ENCODE peak calls at places on chromosome 7, in seven cellular contexts. A is BJ; M is brain microvascular endothelial cell; E is stimulated activated CD4-positive, alpha-beta T cell treated with anti-CD3 and anti-CD28 coated beads, Interleukin-12 subunit alpha, Interleukin-12 subunit beta, amount 100 ng/mL, for 4 hours; B is psoas muscle; P is RPMI7951; J is mucosa of descending colon. Z is an unnamed sample.

GRCh38 chr7:74506329-74506724 is 52.6 kb downstream of the GTF2IRD1 start:
- DNase-seq in A (no peak), M (no peak), E (no peak), B (no peak), P (no peak), J (no peak), Z (no peak)

GRCh38 chr7:815284-816216 is 16.7 kb upstream of the SUN1 start:
- DNase-seq in A (no peak), M (no peak), E (no peak), B (no peak), P (peak; percentile 28), J (peak; percentile 47), Z (peak; percentile 41)

GRCh38 chr7:21256310-21256877 is 171.5 kb upstream of the SP4 start:
- DNase-seq in A (no peak), M (peak; percentile 45), E (no peak), B (no peak), P (peak; percentile 39), J (peak; percentile 68), Z (no peak)

GRCh38 chr7:33743594-33743993 is 161.7 kb upstream of the BMPER start:
- DNase-seq in A (peak; percentile 59), M (peak; percentile 77), E (no peak), B (no peak), P (peak; percentile 66), J (no peak), Z (no peak)

GRCh38 chr7:127391591-127392181 is 822 bp downstream of the ZNF800 start:
- DNase-seq in A (no peak), M (peak; percentile 6), E (peak; percentile 54), B (peak; percentile 15), P (peak; percentile 33), J (peak; percentile 38), Z (no peak)

GRCh38 chr7:37480642-37481041 is 32.0 kb upstream of the ELMO1 start:
- DNase-seq in A (no peak), M (no peak), E (no peak), B (no peak), P (no peak), J (no peak), Z (no peak)

GRCh38 chr7:77729574-77730348 is 33.5 kb downstream of the RSBN1L start:
- DNase-seq in A (no peak), M (no peak), E (no peak), B (no peak), P (no peak), J (no peak), Z (no peak)

GRCh38 chr7:57165285-57165899 is 33.2 kb upstream of the ZNF479 start:
- DNase-seq in A (no peak), M (no peak), E (no peak), B (no peak), P (peak; percentile 2), J (no peak), Z (no peak)

GRCh38 chr7:66013938-66014337 is 31.9 kb upstream of the GUSB start:
- DNase-seq in A (no peak), M (peak; percentile 56), E (no peak), B (no peak), P (peak; percentile 46), J (peak; percentile 51), Z (peak; percentile 60)

GRCh38 chr7:21967500-21968099 is 21.9 kb upstream of the CDCA7L start:
- DNase-seq in A (no peak), M (peak; percentile 51), E (no peak), B (no peak), P (peak; percentile 45), J (peak; percentile 13), Z (no peak)

GRCh38 chr7:139153832-139154231 is 44.3 kb upstream of the ZC3HAV1 start:
- DNase-seq in A (no peak), M (peak; percentile 89), E (no peak), B (no peak), P (peak; percentile 70), J (no peak), Z (no peak)

GRCh38 chr7:7274782-7275181 is 92.4 kb downstream of the C1GALT1 start:
- DNase-seq in A (no peak), M (peak; percentile 9), E (no peak), B (no peak), P (peak; percentile 16), J (no peak), Z (no peak)

GRCh38 chr7:44634839-44635591 is 28.6 kb downstream of the OGDH start:
- DNase-seq in A (no peak), M (no peak), E (no peak), B (no peak), P (peak; percentile 28), J (peak; percentile 90), Z (peak; percentile 63)

GRCh38 chr7:131546583-131547111 is 9.8 kb downstream of the PODXL start:
- DNase-seq in A (no peak), M (no peak), E (peak; percentile 17), B (no peak), P (no peak), J (peak; percentile 37), Z (no peak)

Z was measured in lower lobe of right lung.